ENCODE peak calls at places on chromosome 17, in four cellular contexts. U is WTC11, M is mesothelial cell of epicardium, C is neural crest cell. R is an unnamed sample.
A peak's percentile ranks its signal among the peaks of the same experiment; 100 is the strongest.

GRCh38 chr17:50266384-50267073 is 7.7 kb upstream of the TMEM92 start:
- DNase-seq in U (no peak), M (peak; percentile 64), C (no peak), R (peak; percentile 83)

GRCh38 chr17:9313346-9313745 is 262.3 kb downstream of the STX8 start:
- DNase-seq in U (no peak), M (no peak), C (no peak), R (no peak)

GRCh38 chr17:60305141-60305540 is 86.8 kb downstream of the USP32 start:
- DNase-seq in U (no peak), M (no peak), C (no peak), R (no peak)

GRCh38 chr17:17648762-17649161 is 32.5 kb upstream of the RAI1 start:
- DNase-seq in U (no peak), M (no peak), C (no peak), R (peak; percentile 30)

GRCh38 chr17:37551788-37552187 is 57.4 kb downstream of the SYNRG start:
- DNase-seq in U (no peak), M (no peak), C (no peak), R (peak; percentile 6)

GRCh38 chr17:9150407-9151090 is 129.2 kb downstream of the NTN1 start:
- DNase-seq in U (no peak), M (no peak), C (peak; percentile 23), R (peak; percentile 3)

GRCh38 chr17:6507535-6507934 is 48.8 kb downstream of the PITPNM3 start:
- DNase-seq in U (no peak), M (no peak), C (no peak), R (peak; percentile 87)

GRCh38 chr17:31461227-31461810 is 69.8 kb downstream of the RAB11FIP4 start:
- DNase-seq in U (no peak), M (no peak), C (no peak), R (no peak)

GRCh38 chr17:32482568-32483320 is 4.0 kb upstream of the CDK5R1 start:
- DNase-seq in U (no peak), M (peak; percentile 16), C (no peak), R (no peak)

GRCh38 chr17:31216053-31216751 is 80.8 kb downstream of the OMG start:
- DNase-seq in U (no peak), M (no peak), C (no peak), R (peak; percentile 85)

GRCh38 chr17:12731839-12732238 is 57.5 kb upstream of the ARHGAP44 start:
- DNase-seq in U (no peak), M (no peak), C (no peak), R (no peak)

GRCh38 chr17:45320349-45320930 is 3.6 kb upstream of the MAP3K14 start:
- DNase-seq in U (no peak), M (no peak), C (no peak), R (no peak)

GRCh38 chr17:58643147-58643546 is 48.7 kb downstream of the TEX14 start:
- DNase-seq in U (no peak), M (no peak), C (no peak), R (peak; percentile 74)

GRCh38 chr17:13587487-13588338 is 14.0 kb downstream of the HS3ST3A1 start:
- DNase-seq in U (no peak), M (no peak), C (no peak), R (no peak)

GRCh38 chr17:49969134-49969759 is at the start of gene DLX4:
- DNase-seq in U (peak; percentile 49), M (no peak), C (no peak), R (no peak)

GRCh38 chr17:81858967-81859905 is 1.1 kb downstream of the P4HB start:
- DNase-seq in U (no peak), M (no peak), C (no peak), R (peak; percentile 33)

GRCh38 chr17:13568746-13569739 is 32.7 kb downstream of the HS3ST3A1 start:
- DNase-seq in U (no peak), M (no peak), C (no peak), R (no peak)

GRCh38 chr17:65914784-65915342 is 277.1 kb downstream of the CEP112 start:
- DNase-seq in U (no peak), M (no peak), C (no peak), R (peak; percentile 11)

GRCh38 chr17:60618854-60619253 is 18.9 kb downstream of the PPM1D start:
- DNase-seq in U (no peak), M (no peak), C (no peak), R (no peak)

GRCh38 chr17:65283704-65284103 is 146.5 kb downstream of the RGS9 start:
- DNase-seq in U (no peak), M (no peak), C (no peak), R (no peak)

GRCh38 chr17:56756536-56756935 is 77.2 kb downstream of the C17orf67 start:
- DNase-seq in U (no peak), M (no peak), C (no peak), R (peak; percentile 42)

GRCh38 chr17:7237761-7238417 is 1.4 kb downstream of the PHF23 start:
- DNase-seq in U (peak; percentile 89), M (peak; percentile 68), C (peak; percentile 60), R (peak; percentile 67)

GRCh38 chr17:4710693-4711634 is 532 bp downstream of the ARRB2 start:
- DNase-seq in U (peak; percentile 22), M (no peak), C (no peak), R (no peak)

GRCh38 chr17:17052462-17053221 is 10.4 kb downstream of the MPRIP start:
- DNase-seq in U (no peak), M (no peak), C (no peak), R (no peak)

GRCh38 chr17:17412331-17412730 is 64.5 kb upstream of the MED9 start:
- DNase-seq in U (no peak), M (no peak), C (no peak), R (peak; percentile 71)

GRCh38 chr17:18055597-18055996 is 16.4 kb downstream of the GID4 start:
- DNase-seq in U (no peak), M (no peak), C (no peak), R (no peak)

GRCh38 chr17:79370594-79370993 is 240.3 kb downstream of the RBFOX3 start:
- DNase-seq in U (no peak), M (no peak), C (no peak), R (no peak)

GRCh38 chr17:65593870-65594584 is 32.6 kb upstream of the AXIN2 start:
- DNase-seq in U (no peak), M (peak; percentile 45), C (no peak), R (peak; percentile 26)

GRCh38 chr17:3983945-3984484 is 19.8 kb upstream of the ATP2A3 start:
- DNase-seq in U (no peak), M (no peak), C (no peak), R (peak; percentile 88)

GRCh38 chr17:18254888-18255649 is 3.5 kb downstream of the FLII start:
- DNase-seq in U (no peak), M (no peak), C (no peak), R (no peak)

GRCh38 chr17:44263360-44263902 is 4.5 kb downstream of the SLC4A1 start:
- DNase-seq in U (no peak), M (no peak), C (no peak), R (no peak)

GRCh38 chr17:652310-652709 is 62.3 kb downstream of the VPS53 start:
- DNase-seq in U (no peak), M (no peak), C (no peak), R (peak; percentile 40)

GRCh38 chr17:77772461-77772897 is 186.0 kb upstream of the TNRC6C start:
- DNase-seq in U (peak; percentile 88), M (peak; percentile 65), C (peak; percentile 55), R (peak; percentile 66)

GRCh38 chr17:49738456-49739163 is 25.3 kb downstream of the FAM117A start:
- DNase-seq in U (no peak), M (no peak), C (no peak), R (no peak)

GRCh38 chr17:73553311-73553710 is 90.9 kb downstream of the SDK2 start:
- DNase-seq in U (no peak), M (no peak), C (no peak), R (no peak)

DNA sequence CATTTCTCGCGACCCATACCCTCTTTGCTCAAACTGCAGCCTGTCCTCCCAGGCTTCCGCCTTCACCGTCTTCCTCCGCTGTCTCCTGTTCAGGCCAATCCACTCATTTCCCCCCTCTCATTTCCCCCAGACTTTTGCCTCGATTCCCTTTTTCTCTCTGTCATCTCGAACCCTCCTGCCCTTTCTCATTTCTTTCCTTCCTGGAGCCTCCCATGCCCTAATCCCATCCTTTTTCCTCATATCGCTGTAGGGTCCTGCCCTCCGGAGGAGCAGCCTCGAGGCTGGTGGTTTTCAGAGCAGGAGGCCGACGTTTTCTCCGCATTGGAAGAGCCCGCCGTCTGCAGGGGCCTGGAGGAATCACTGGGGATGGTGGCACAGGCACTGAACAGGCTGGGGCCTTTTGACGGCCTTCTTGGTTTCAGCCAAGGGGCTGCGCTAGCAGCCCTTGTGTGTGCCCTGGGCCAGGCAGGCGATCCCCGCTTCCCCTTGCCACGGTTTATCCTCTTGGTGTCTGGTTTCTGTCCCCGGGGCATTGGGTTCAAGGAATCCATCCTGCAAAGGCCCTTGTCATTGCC is 620 bp downstream of the OVCA2 start:
- DNase-seq in U (no peak), M (peak; percentile 51), C (no peak), R (peak; percentile 59)
- TF ChIP-seq CTCF in U (no peak), M (no peak), C (no peak), R (peak; percentile 48)

DNA sequence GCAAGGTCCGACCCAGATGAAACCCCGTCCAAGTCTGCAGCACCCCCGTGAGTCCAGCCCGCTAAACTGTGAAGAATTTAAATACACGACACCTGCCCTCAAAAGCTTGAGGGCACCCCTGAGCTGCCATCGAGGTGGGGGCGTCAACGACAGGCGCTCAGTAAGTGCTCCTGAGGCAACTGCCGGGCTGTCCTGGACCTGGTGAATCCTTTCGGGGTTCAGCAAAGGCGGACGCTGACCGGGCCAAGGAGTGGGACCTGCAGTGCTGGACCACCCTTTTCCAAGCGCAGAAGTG is 512 bp upstream of the ENDOV start:
- DNase-seq in U (no peak), M (no peak), C (no peak), R (peak; percentile 9)
- TF ChIP-seq CTCF in U (no peak), M (no peak), C (no peak), R (no peak)

GRCh38 chr17:10631048-10631700 is 25.9 kb downstream of the MYH3 start:
- DNase-seq in U (peak; percentile 69), M (peak; percentile 59), C (peak; percentile 57), R (peak; percentile 37)

GRCh38 chr17:10638151-10638550 is 19.0 kb downstream of the MYH3 start:
- DNase-seq in U (no peak), M (no peak), C (no peak), R (no peak)

GRCh38 chr17:10633738-10634379 is 23.2 kb downstream of the MYH3 start:
- DNase-seq in U (no peak), M (no peak), C (no peak), R (no peak)

GRCh38 chr17:10631701-10632100 is 25.4 kb downstream of the MYH3 start:
- DNase-seq in U (no peak), M (no peak), C (no peak), R (no peak)

DNA sequence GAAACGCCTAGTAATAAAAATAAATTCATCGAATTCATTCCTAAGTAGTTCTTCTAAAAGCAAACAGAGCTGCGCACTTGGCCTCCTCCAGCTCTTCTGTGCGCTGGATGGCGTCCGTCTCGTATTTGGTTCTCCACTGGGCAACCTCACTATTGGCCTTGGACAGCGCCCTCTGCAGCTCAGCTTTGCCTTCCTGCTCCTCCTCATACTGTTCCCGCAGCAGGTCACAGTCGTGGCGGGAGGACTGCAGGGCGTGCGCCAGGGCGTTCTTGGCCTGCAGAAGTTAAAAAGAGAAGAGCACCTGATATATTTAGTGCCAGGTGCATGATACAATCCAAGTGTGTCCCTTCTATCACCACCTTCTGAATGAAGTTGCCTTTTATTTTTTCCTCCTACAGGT is 21.8 kb downstream of the MYH3 start:
- DNase-seq in U (peak; percentile 67), M (no peak), C (no peak), R (no peak)
- TF ChIP-seq CTCF in U (no peak), M (no peak), C (no peak), R (no peak)

DNA sequence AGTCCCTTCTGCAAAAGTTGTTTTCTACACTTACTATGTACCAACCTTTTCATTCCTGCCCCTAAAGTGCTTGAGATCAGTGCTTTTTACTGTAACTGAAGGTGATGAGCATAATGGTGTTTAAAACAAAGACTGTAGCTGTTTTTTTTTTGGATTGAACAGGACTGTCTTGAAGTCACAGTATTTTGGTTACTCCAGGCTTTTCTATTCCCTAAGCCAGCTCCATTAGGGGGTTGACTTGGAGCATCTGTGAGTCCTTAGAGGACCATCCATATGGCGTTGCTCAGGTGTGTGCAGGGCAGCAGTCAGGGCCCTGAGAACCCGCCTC is 29.0 kb upstream of the LGALS9 start:
- DNase-seq in U (no peak), M (no peak), C (no peak), R (no peak)
- TF ChIP-seq CTCF in U (no peak), M (peak; percentile 13), C (peak; percentile 27), R (no peak)